ENCODE peak calls at places on chromosomes 6 and 20, in four cellular contexts. R, J, K and S are unnamed samples.

GRCh38 chr6:141195251-141195832 is 937.4 kb upstream of the GJE1 start:
- DNase-seq in R (no peak), J (no peak), K (no peak), S (no peak)

GRCh38 chr6:144162977-144163376 is 12.7 kb downstream of the STX11 start:
- DNase-seq in R (no peak), J (no peak), K (no peak), S (no peak)

GRCh38 chr6:39490120-39490519 is 167.6 kb upstream of the KCNK16 start:
- DNase-seq in R (no peak), J (no peak), K (no peak), S (no peak)

GRCh38 chr6:14273196-14273595 is 155.6 kb downstream of the CD83 start:
- DNase-seq in R (no peak), J (no peak), K (no peak), S (no peak)

GRCh38 chr6:89144358-89145041 is 1.4 kb upstream of the PM20D2 start:
- DNase-seq in R (no peak), J (no peak), K (no peak), S (no peak)

GRCh38 chr20:44222969-44223368 is 12.4 kb upstream of the OSER1 start:
- DNase-seq in R (no peak), J (no peak), K (no peak), S (no peak)

GRCh38 chr6:34207695-34208443 is 28.8 kb upstream of the HMGA1 start:
- DNase-seq in R (no peak), J (no peak), K (no peak), S (no peak)

GRCh38 chr20:34334654-34335407 is 28.2 kb upstream of the ITCH start:
- DNase-seq in R (no peak), J (peak; percentile 14), K (no peak), S (no peak)

GRCh38 chr20:2741463-2741862 is 48.9 kb downstream of the EBF4 start:
- DNase-seq in R (no peak), J (no peak), K (no peak), S (no peak)

GRCh38 chr20:44702776-44703175 is 12.4 kb upstream of the CCN5 start:
- DNase-seq in R (no peak), J (peak; percentile 92), K (peak; percentile 96), S (peak; percentile 89)

GRCh38 chr6:41624621-41625365 is 13.5 kb upstream of the MDFI start:
- DNase-seq in R (no peak), J (no peak), K (no peak), S (no peak)

GRCh38 chr20:64109390-64109747 is 2.0 kb upstream of the NPBWR2 start:
- DNase-seq in R (no peak), J (no peak), K (no peak), S (no peak)

GRCh38 chr20:37734228-37734980 is 40.6 kb downstream of the CTNNBL1 start:
- DNase-seq in R (no peak), J (peak; percentile 67), K (peak; percentile 89), S (peak; percentile 37)

GRCh38 chr20:61965606-61966491 is 99.8 kb downstream of the TAF4 start:
- DNase-seq in R (no peak), J (no peak), K (no peak), S (no peak)

GRCh38 chr6:125781307-125781868 is 9.4 kb upstream of the NCOA7 start:
- DNase-seq in R (peak; percentile 54), J (no peak), K (peak; percentile 29), S (peak; percentile 34)

GRCh38 chr6:169545956-169546355 is 155.9 kb downstream of the WDR27 start:
- DNase-seq in R (no peak), J (no peak), K (no peak), S (peak; percentile 47)

GRCh38 chr20:52049001-52049731 is 142.4 kb downstream of the ZFP64 start:
- DNase-seq in R (no peak), J (peak; percentile 51), K (peak; percentile 38), S (peak; percentile 26)

GRCh38 chr6:138307352-138307751 is 70.4 kb upstream of the SMIM28 start:
- DNase-seq in R (no peak), J (no peak), K (no peak), S (no peak)

GRCh38 chr6:165972139-165972802 is 195.4 kb downstream of the TBXT start:
- DNase-seq in R (no peak), J (no peak), K (no peak), S (no peak)

GRCh38 chr6:37784585-37784967 is 35.0 kb upstream of the ZFAND3 start:
- DNase-seq in R (no peak), J (no peak), K (no peak), S (peak; percentile 41)

GRCh38 chr6:39008737-39009136 is 39.8 kb upstream of the GLP1R start:
- DNase-seq in R (no peak), J (no peak), K (no peak), S (no peak)

GRCh38 chr6:126312013-126312665 is 27.8 kb upstream of the CENPW start:
- DNase-seq in R (no peak), J (no peak), K (peak; percentile 33), S (peak; percentile 16)

GRCh38 chr6:44456070-44456965 is 68.8 kb downstream of the CDC5L start:
- DNase-seq in R (peak; percentile 32), J (peak; percentile 87), K (peak; percentile 63), S (peak; percentile 83)

GRCh38 chr6:26339612-26340011 is 25.4 kb upstream of the BTN3A2 start:
- DNase-seq in R (no peak), J (no peak), K (no peak), S (no peak)

GRCh38 chr6:56749632-56750151 is 107.0 kb upstream of the DST start:
- DNase-seq in R (no peak), J (peak; percentile 62), K (peak; percentile 96), S (peak; percentile 93)

GRCh38 chr6:165662671-165663282 is at the start of gene PDE10A:
- DNase-seq in R (no peak), J (peak; percentile 70), K (peak; percentile 73), S (peak; percentile 25)

GRCh38 chr20:44228465-44229258 is 18.1 kb upstream of the OSER1 start:
- DNase-seq in R (no peak), J (no peak), K (no peak), S (no peak)

GRCh38 chr20:63172726-63173125 is 43.2 kb downstream of the YTHDF1 start:
- DNase-seq in R (no peak), J (no peak), K (no peak), S (no peak)

GRCh38 chr6:17886891-17887290 is 100.5 kb downstream of the KIF13A start:
- DNase-seq in R (no peak), J (peak; percentile 44), K (peak; percentile 68), S (peak; percentile 72)

GRCh38 chr6:33978593-33979150 is 167.2 kb downstream of the GRM4 start:
- DNase-seq in R (no peak), J (no peak), K (no peak), S (no peak)

GRCh38 chr20:6566821-6567220 is 200.7 kb upstream of the BMP2 start:
- DNase-seq in R (no peak), J (no peak), K (peak; percentile 85), S (peak; percentile 92)

GRCh38 chr6:142907017-142907470 is 37.9 kb downstream of the HIVEP2 start:
- DNase-seq in R (no peak), J (no peak), K (peak; percentile 67), S (no peak)

GRCh38 chr6:42091718-42092023 is 41.3 kb downstream of the TAF8 start:
- DNase-seq in R (no peak), J (no peak), K (no peak), S (no peak)